ENCODE peak calls at places on chromosomes 4 and X, in five cellular contexts. F is activated CD4-positive, alpha-beta T cell treated with anti-CD3 and anti-CD28 coated beads, Interleukin-2, amount 10 ng/mL, durations not matched to agents 7 days and 5 days; Y is HT-29; G is OCI-M1; U is central memory CD4-positive, alpha-beta T cell. V is an unnamed sample.

GRCh38 chrX:70166601-70167590 is 10.4 kb upstream of the DGAT2L6 start:
- DNase-seq in F (peak), Y (no peak), G (no peak), U (no peak), V (no peak)

GRCh38 chr4:46715468-46715867 is 193.6 kb downstream of the COX7B2 start:
- DNase-seq in F (no peak), Y (no peak), G (no peak), U (no peak), V (no peak)

GRCh38 chr4:162245051-162245450 is 81.3 kb upstream of the FSTL5 start:
- DNase-seq in F (no peak), Y (no peak), G (peak), U (no peak), V (no peak)

GRCh38 chr4:53702334-53703266 is 111.3 kb upstream of the LNX1 start:
- DNase-seq in F (peak), Y (peak), G (no peak), U (no peak), V (peak)

GRCh38 chrX:37603938-37604409 is 32.5 kb downstream of the LANCL3 start:
- DNase-seq in F (no peak), Y (no peak), G (no peak), U (no peak), V (no peak)

GRCh38 chr4:164538061-164538460 is 215.9 kb upstream of the SMIM31 start:
- DNase-seq in F (no peak), Y (no peak), G (no peak), U (no peak), V (no peak)

GRCh38 chr4:113576947-113577678 is 184.4 kb downstream of the CAMK2D start:
- DNase-seq in F (no peak), Y (no peak), G (no peak), U (no peak), V (no peak)

GRCh38 chrX:132489256-132490085 is 633 bp upstream of the MBNL3 start:
- DNase-seq in F (peak), Y (peak), G (peak), U (peak), V (peak)